ENCODE peak calls at places on chromosomes 2 and 18, in seven cellular contexts. U is naive thymus-derived CD8-positive, alpha-beta T cell; X is AG09309; A is neural crest cell; B is GM12865; K is posterior cingulate gyrus; V is M059J. T is an unnamed sample.
A peak's percentile ranks its signal among the peaks of the same experiment; 100 is the strongest.

GRCh38 chr18:8548186-8548585 is 61.1 kb upstream of the RAB12 start:
- DNase-seq in U (no peak), X (peak; percentile 29), A (no peak), B (no peak), K (no peak), V (peak; percentile 88), T (no peak)

GRCh38 chr2:98511981-98512380 is 67.3 kb downstream of the INPP4A start:
- DNase-seq in U (no peak), X (no peak), A (no peak), B (no peak), K (no peak), V (no peak), T (no peak)

GRCh38 chr2:233121856-233122255 is 61.7 kb downstream of the INPP5D start:
- DNase-seq in U (no peak), X (no peak), A (no peak), B (no peak), K (no peak), V (no peak), T (no peak)

GRCh38 chr2:10006248-10007147 is 36.9 kb upstream of the KLF11 start:
- DNase-seq in U (no peak), X (no peak), A (no peak), B (no peak), K (no peak), V (peak; percentile 38), T (no peak)

GRCh38 chr2:230899786-230900185 is 25.3 kb downstream of the GPR55 start:
- DNase-seq in U (no peak), X (no peak), A (no peak), B (no peak), K (no peak), V (no peak), T (no peak)

GRCh38 chr2:7037340-7038333 is 120.4 kb downstream of the RNF144A start:
- DNase-seq in U (peak; percentile 53), X (no peak), A (peak; percentile 71), B (peak; percentile 71), K (peak; percentile 83), V (peak; percentile 42), T (peak; percentile 13)

GRCh38 chr18:55779461-55779710 is 191.4 kb upstream of the TCF4 start:
- DNase-seq in U (no peak), X (no peak), A (no peak), B (peak; percentile 6), K (peak; percentile 53), V (peak; percentile 68), T (no peak)

GRCh38 chr2:219230201-219230540 is 565 bp downstream of the ANKZF1 start:
- DNase-seq in U (no peak), X (no peak), A (no peak), B (peak; percentile 66), K (no peak), V (peak; percentile 81), T (no peak)